ENCODE peak calls at places on chromosomes 11 and 22, in four cellular contexts. One of them, this sample, is unnamed.

GRCh38 chr11:127308291-127308690 is 307.7 kb upstream of the KIRREL3 start:
- DNase-seq in activated CD4-positive, alpha-beta T cell treated with anti-CD3 and anti-CD28 coated beads, Interleukin-2, amount 10 ng/mL, durations not matched to agents 7 days and 5 days: no peak
- DNase-seq in RPMI7951: no peak
- DNase-seq in A549: no peak
- DNase-seq in this sample: no peak

GRCh38 chr22:40498454-40499186 is 128.2 kb downstream of the SGSM3 start:
- DNase-seq in RPMI7951: peak; percentile 93
- DNase-seq in activated CD4-positive, alpha-beta T cell treated with anti-CD3 and anti-CD28 coated beads, Interleukin-2, amount 10 ng/mL, durations not matched to agents 7 days and 5 days: no peak
- DNase-seq in A549: peak; percentile 97
- DNase-seq in this sample: peak; percentile 59

GRCh38 chr11:28566643-28567042 is 458.5 kb downstream of the METTL15 start:
- DNase-seq in activated CD4-positive, alpha-beta T cell treated with anti-CD3 and anti-CD28 coated beads, Interleukin-2, amount 10 ng/mL, durations not matched to agents 7 days and 5 days: no peak
- DNase-seq in RPMI7951: peak; percentile 92
- DNase-seq in A549: peak; percentile 97
- DNase-seq in this sample: peak; percentile 87

GRCh38 chr22:36369004-36369921 is 18.5 kb downstream of the MYH9 start:
- DNase-seq in activated CD4-positive, alpha-beta T cell treated with anti-CD3 and anti-CD28 coated beads, Interleukin-2, amount 10 ng/mL, durations not matched to agents 7 days and 5 days: no peak
- DNase-seq in A549: no peak
- DNase-seq in RPMI7951: peak; percentile 38
- DNase-seq in this sample: no peak

GRCh38 chr11:64684357-64684756 is 38.6 kb downstream of the NRXN2 start:
- DNase-seq in activated CD4-positive, alpha-beta T cell treated with anti-CD3 and anti-CD28 coated beads, Interleukin-2, amount 10 ng/mL, durations not matched to agents 7 days and 5 days: no peak
- DNase-seq in A549: no peak
- DNase-seq in RPMI7951: no peak
- DNase-seq in this sample: no peak

GRCh38 chr11:111694851-111695250 is 71.3 kb downstream of the PPP2R1B start:
- DNase-seq in RPMI7951: peak; percentile 87
- DNase-seq in A549: peak; percentile 41
- DNase-seq in activated CD4-positive, alpha-beta T cell treated with anti-CD3 and anti-CD28 coated beads, Interleukin-2, amount 10 ng/mL, durations not matched to agents 7 days and 5 days: no peak
- DNase-seq in this sample: peak; percentile 74

GRCh38 chr11:100867601-100868000 is 180.5 kb downstream of the ARHGAP42 start:
- DNase-seq in A549: no peak
- DNase-seq in RPMI7951: no peak
- DNase-seq in activated CD4-positive, alpha-beta T cell treated with anti-CD3 and anti-CD28 coated beads, Interleukin-2, amount 10 ng/mL, durations not matched to agents 7 days and 5 days: no peak
- DNase-seq in this sample: no peak

GRCh38 chr22:17477401-17477833 is 85.9 kb upstream of the SLC25A18 start:
- DNase-seq in activated CD4-positive, alpha-beta T cell treated with anti-CD3 and anti-CD28 coated beads, Interleukin-2, amount 10 ng/mL, durations not matched to agents 7 days and 5 days: no peak
- DNase-seq in A549: no peak
- DNase-seq in RPMI7951: peak; percentile 21
- DNase-seq in this sample: no peak

GRCh38 chr22:38124236-38124974 is 13.9 kb upstream of the BAIAP2L2 start:
- DNase-seq in RPMI7951: peak; percentile 48
- DNase-seq in activated CD4-positive, alpha-beta T cell treated with anti-CD3 and anti-CD28 coated beads, Interleukin-2, amount 10 ng/mL, durations not matched to agents 7 days and 5 days: no peak
- DNase-seq in A549: no peak
- DNase-seq in this sample: no peak

GRCh38 chr11:122984186-122985011 is 2.8 kb upstream of the BSX start:
- DNase-seq in RPMI7951: peak; percentile 38
- DNase-seq in activated CD4-positive, alpha-beta T cell treated with anti-CD3 and anti-CD28 coated beads, Interleukin-2, amount 10 ng/mL, durations not matched to agents 7 days and 5 days: no peak
- DNase-seq in A549: peak; percentile 5
- DNase-seq in this sample: no peak

GRCh38 chr11:13440100-13440855 is 22.7 kb downstream of the BTBD10 start:
- DNase-seq in activated CD4-positive, alpha-beta T cell treated with anti-CD3 and anti-CD28 coated beads, Interleukin-2, amount 10 ng/mL, durations not matched to agents 7 days and 5 days: no peak
- DNase-seq in RPMI7951: peak; percentile 87
- DNase-seq in A549: peak; percentile 78
- DNase-seq in this sample: peak; percentile 87

GRCh38 chr11:129508163-129508562 is 132.5 kb downstream of the BARX2 start:
- DNase-seq in A549: no peak
- DNase-seq in RPMI7951: no peak
- DNase-seq in activated CD4-positive, alpha-beta T cell treated with anti-CD3 and anti-CD28 coated beads, Interleukin-2, amount 10 ng/mL, durations not matched to agents 7 days and 5 days: no peak
- DNase-seq in this sample: no peak

GRCh38 chr22:44392446-44392921 is 79.7 kb upstream of the SHISAL1 start:
- DNase-seq in activated CD4-positive, alpha-beta T cell treated with anti-CD3 and anti-CD28 coated beads, Interleukin-2, amount 10 ng/mL, durations not matched to agents 7 days and 5 days: no peak
- DNase-seq in RPMI7951: no peak
- DNase-seq in A549: no peak
- DNase-seq in this sample: no peak

GRCh38 chr11:13343931-13344717 is 66.5 kb downstream of the BMAL1 start:
- DNase-seq in A549: peak; percentile 80
- DNase-seq in RPMI7951: peak; percentile 71
- DNase-seq in activated CD4-positive, alpha-beta T cell treated with anti-CD3 and anti-CD28 coated beads, Interleukin-2, amount 10 ng/mL, durations not matched to agents 7 days and 5 days: peak; percentile 84
- DNase-seq in this sample: peak; percentile 23

GRCh38 chr11:66219846-66220565 is 48.4 kb upstream of the RAB1B start:
- DNase-seq in A549: no peak
- DNase-seq in RPMI7951: no peak
- DNase-seq in activated CD4-positive, alpha-beta T cell treated with anti-CD3 and anti-CD28 coated beads, Interleukin-2, amount 10 ng/mL, durations not matched to agents 7 days and 5 days: no peak
- DNase-seq in this sample: no peak

GRCh38 chr22:39003165-39003638 is 10.9 kb upstream of the APOBEC3C start:
- DNase-seq in RPMI7951: peak; percentile 82
- DNase-seq in activated CD4-positive, alpha-beta T cell treated with anti-CD3 and anti-CD28 coated beads, Interleukin-2, amount 10 ng/mL, durations not matched to agents 7 days and 5 days: peak; percentile 80
- DNase-seq in A549: peak; percentile 74
- DNase-seq in this sample: peak; percentile 67

GRCh38 chr11:64339754-64340408 is at the start of gene CCDC88B:
- DNase-seq in A549: no peak
- DNase-seq in activated CD4-positive, alpha-beta T cell treated with anti-CD3 and anti-CD28 coated beads, Interleukin-2, amount 10 ng/mL, durations not matched to agents 7 days and 5 days: peak; percentile 91
- DNase-seq in RPMI7951: no peak
- DNase-seq in this sample: no peak

GRCh38 chr11:45341379-45341778 is 55.2 kb upstream of the SYT13 start:
- DNase-seq in RPMI7951: no peak
- DNase-seq in activated CD4-positive, alpha-beta T cell treated with anti-CD3 and anti-CD28 coated beads, Interleukin-2, amount 10 ng/mL, durations not matched to agents 7 days and 5 days: no peak
- DNase-seq in A549: no peak
- DNase-seq in this sample: no peak

GRCh38 chr22:11605468-11605981 is 3922.5 kb upstream of the OR11H1 start:
- DNase-seq in RPMI7951: no peak
- DNase-seq in A549: no peak
- DNase-seq in activated CD4-positive, alpha-beta T cell treated with anti-CD3 and anti-CD28 coated beads, Interleukin-2, amount 10 ng/mL, durations not matched to agents 7 days and 5 days: no peak
- DNase-seq in this sample: no peak

GRCh38 chr11:65496304-65497140 is 2.3 kb upstream of the MALAT1 start:
- DNase-seq in RPMI7951: peak; percentile 79
- DNase-seq in A549: no peak
- DNase-seq in activated CD4-positive, alpha-beta T cell treated with anti-CD3 and anti-CD28 coated beads, Interleukin-2, amount 10 ng/mL, durations not matched to agents 7 days and 5 days: peak; percentile 40
- DNase-seq in this sample: no peak

GRCh38 chr11:8586184-8586583 is 7.8 kb downstream of the STK33 start:
- DNase-seq in activated CD4-positive, alpha-beta T cell treated with anti-CD3 and anti-CD28 coated beads, Interleukin-2, amount 10 ng/mL, durations not matched to agents 7 days and 5 days: no peak
- DNase-seq in A549: no peak
- DNase-seq in RPMI7951: no peak
- DNase-seq in this sample: no peak

GRCh38 chr11:118226781-118227180 is 2.0 kb upstream of the JAML start:
- DNase-seq in RPMI7951: no peak
- DNase-seq in activated CD4-positive, alpha-beta T cell treated with anti-CD3 and anti-CD28 coated beads, Interleukin-2, amount 10 ng/mL, durations not matched to agents 7 days and 5 days: peak; percentile 45
- DNase-seq in A549: no peak
- DNase-seq in this sample: no peak

GRCh38 chr11:65539401-65540289 is 14.8 kb downstream of the SCYL1 start:
- DNase-seq in A549: no peak
- DNase-seq in RPMI7951: no peak
- DNase-seq in activated CD4-positive, alpha-beta T cell treated with anti-CD3 and anti-CD28 coated beads, Interleukin-2, amount 10 ng/mL, durations not matched to agents 7 days and 5 days: no peak
- DNase-seq in this sample: no peak

GRCh38 chr11:85766801-85767200 is 44.1 kb downstream of the SYTL2 start:
- DNase-seq in A549: no peak
- DNase-seq in RPMI7951: no peak
- DNase-seq in activated CD4-positive, alpha-beta T cell treated with anti-CD3 and anti-CD28 coated beads, Interleukin-2, amount 10 ng/mL, durations not matched to agents 7 days and 5 days: no peak
- DNase-seq in this sample: no peak

GRCh38 chr11:76910620-76911414 is 50.1 kb downstream of the ACER3 start:
- DNase-seq in activated CD4-positive, alpha-beta T cell treated with anti-CD3 and anti-CD28 coated beads, Interleukin-2, amount 10 ng/mL, durations not matched to agents 7 days and 5 days: no peak
- DNase-seq in RPMI7951: no peak
- DNase-seq in A549: no peak
- DNase-seq in this sample: peak; percentile 1

GRCh38 chr11:66087148-66087908 is 17.3 kb downstream of the PACS1 start:
- DNase-seq in activated CD4-positive, alpha-beta T cell treated with anti-CD3 and anti-CD28 coated beads, Interleukin-2, amount 10 ng/mL, durations not matched to agents 7 days and 5 days: no peak
- DNase-seq in RPMI7951: no peak
- DNase-seq in A549: no peak
- DNase-seq in this sample: no peak

GRCh38 chr11:103112364-103112763 is 3.1 kb downstream of the DYNC2H1 start:
- DNase-seq in A549: no peak
- DNase-seq in activated CD4-positive, alpha-beta T cell treated with anti-CD3 and anti-CD28 coated beads, Interleukin-2, amount 10 ng/mL, durations not matched to agents 7 days and 5 days: no peak
- DNase-seq in RPMI7951: no peak
- DNase-seq in this sample: no peak